ENCODE peak calls at places on chromosomes 11 and 22, in ten cellular contexts. X is BJ; L is WTC11; U is activated CD4-positive, CD25-positive, alpha-beta regulatory T cell; O is OCI-LY7; F is glutamatergic neuron; T is stimulated activated CD4-positive, alpha-beta T cell treated with anti-CD3 and anti-CD28 coated beads, Interleukin-12 subunit alpha, Interleukin-12 subunit beta, amount 100 ng/mL, for 4 hours; Z is stimulated activated CD8-positive, alpha-beta memory T cell treated with anti-CD3 and anti-CD28 coated beads, Interleukin-7, amount 100 ng/mL, for 24 hours; R is NCI-H1048; Y is fibroblast of pulmonary artery. I is an unnamed sample.

GRCh38 chr11:44470849-44471248 is 94.6 kb upstream of the CD82 start:
- DNase-seq in X (peak), Z (no peak), F (no peak), O (no peak), R (no peak), T (no peak), Y (no peak), L (no peak), U (no peak), I (no peak)

GRCh38 chr11:83543918-83544491 is 257.8 kb upstream of the CCDC90B start:
- DNase-seq in T (no peak), Y (no peak), F (no peak), U (no peak), Z (no peak), O (no peak), L (no peak), X (no peak), R (no peak), I (no peak)

GRCh38 chr11:104792861-104793260 is 105.4 kb downstream of the CASP12 start:
- DNase-seq in O (no peak), L (no peak), U (no peak), X (no peak), F (no peak), R (no peak), Z (no peak), Y (no peak), T (no peak), I (no peak)

GRCh38 chr11:121630041-121630440 is 177.3 kb upstream of the SORL1-AS1 start:
- DNase-seq in T (no peak), Y (peak), Z (no peak), F (no peak), X (no peak), O (no peak), U (no peak), L (no peak), R (no peak), I (no peak)

GRCh38 chr22:44019846-44020245 is 4.3 kb upstream of the PARVB start:
- DNase-seq in T (no peak), Y (no peak), O (no peak), R (no peak), F (no peak), X (no peak), U (no peak), L (no peak), Z (no peak), I (no peak)

GRCh38 chr11:76233196-76233921 is 27.1 kb upstream of the WNT11 start:
- DNase-seq in Y (no peak), X (no peak), F (no peak), T (no peak), U (no peak), R (no peak), O (no peak), L (no peak), Z (no peak), I (no peak)

GRCh38 chr22:46201059-46201757 is 48.9 kb downstream of the CDPF1 start:
- DNase-seq in F (no peak), L (peak), X (no peak), U (no peak), R (no peak), O (no peak), Z (no peak), Y (no peak), T (no peak), I (no peak)

GRCh38 chr11:9568854-9569587 is 4.4 kb upstream of the WEE1 start:
- DNase-seq in Y (peak), R (peak), T (no peak), O (peak), F (no peak), Z (no peak), X (peak), U (no peak), L (peak), I (no peak)

GRCh38 chr11:72378704-72379383 is 55.5 kb downstream of the CLPB start:
- DNase-seq in Y (peak), F (no peak), L (no peak), T (no peak), Z (no peak), O (no peak), U (no peak), X (no peak), R (no peak), I (no peak)

GRCh38 chr22:49620666-49621065 is 207.0 kb downstream of the BRD1 start:
- DNase-seq in Z (no peak), T (no peak), O (no peak), R (no peak), L (peak), X (no peak), Y (no peak), U (no peak), F (no peak), I (no peak)

GRCh38 chr22:43424865-43425630 is 13.2 kb downstream of the MPPED1 start:
- DNase-seq in U (no peak), F (no peak), Y (no peak), R (no peak), Z (no peak), L (no peak), T (no peak), X (no peak), O (no peak), I (no peak)

GRCh38 chr11:45811571-45812290 is 6.8 kb downstream of the SLC35C1 start:
- DNase-seq in R (no peak), U (no peak), X (no peak), F (no peak), O (no peak), T (no peak), L (no peak), Y (no peak), Z (no peak), I (no peak)

GRCh38 chr11:79440451-79441158 is at the start of gene TENM4:
- DNase-seq in X (no peak), O (no peak), F (peak), L (peak), U (no peak), R (peak), Y (peak), T (no peak), Z (no peak), I (no peak)

GRCh38 chr22:39997939-39998726 is 3.4 kb downstream of the FAM83F start:
- DNase-seq in L (peak), T (no peak), X (no peak), Y (peak), F (peak), U (no peak), R (no peak), Z (no peak), O (no peak), I (no peak)

GRCh38 chr22:20324139-20324516 is 4.3 kb upstream of the DGCR6L start:
- DNase-seq in U (no peak), T (no peak), F (no peak), Y (no peak), O (no peak), Z (no peak), R (no peak), L (no peak), X (no peak), I (no peak)

GRCh38 chr11:34650528-34650927 is 29.6 kb downstream of the EHF start:
- DNase-seq in U (no peak), X (no peak), Y (peak), R (no peak), F (no peak), T (peak), Z (peak), O (no peak), L (no peak), I (peak)

GRCh38 chr11:36300651-36301050 is 4.6 kb downstream of the PRR5L start:
- DNase-seq in F (no peak), T (no peak), Z (no peak), O (no peak), R (no peak), X (no peak), L (no peak), Y (peak), U (no peak), I (no peak)

GRCh38 chr11:28420099-28420498 is 311.9 kb downstream of the METTL15 start:
- DNase-seq in Y (peak), R (no peak), U (no peak), L (no peak), F (no peak), O (no peak), X (no peak), Z (no peak), T (no peak), I (no peak)

GRCh38 chr22:26172389-26172990 is 3.2 kb downstream of the SEZ6L start:
- DNase-seq in X (no peak), F (peak), T (peak), R (no peak), Y (peak), L (peak), U (no peak), Z (no peak), O (peak), I (no peak)